ENCODE peak calls at places on chromosomes 6 and 20, in ten cellular contexts. One of them, this sample, is unnamed.

GRCh38 chr20:10733122-10733521 is 59.3 kb upstream of the JAG1 start:
- DNase-seq in neural crest cell: no peak
- DNase-seq in Calu3: no peak
- DNase-seq in colonic mucosa: no peak
- DNase-seq in H9: no peak
- DNase-seq in endothelial cell of umbilical vein: no peak
- DNase-seq in fibroblast of pulmonary artery: no peak
- DNase-seq in endothelial cell: no peak
- DNase-seq in endodermal cell: no peak
- DNase-seq in A549: no peak
- DNase-seq in this sample: peak; percentile 45

GRCh38 chr6:53894086-53894485 is 99.3 kb downstream of the LRRC1 start:
- DNase-seq in neural crest cell: no peak
- DNase-seq in Calu3: peak; percentile 27
- DNase-seq in colonic mucosa: no peak
- DNase-seq in H9: no peak
- DNase-seq in endothelial cell of umbilical vein: no peak
- DNase-seq in fibroblast of pulmonary artery: peak; percentile 14
- DNase-seq in endothelial cell: no peak
- DNase-seq in endodermal cell: no peak
- DNase-seq in A549: no peak
- DNase-seq in this sample: peak; percentile 20

GRCh38 chr6:151475653-151476523 is 17.9 kb upstream of the CCDC170 start:
- DNase-seq in neural crest cell: peak; percentile 43
- DNase-seq in Calu3: peak; percentile 32
- DNase-seq in colonic mucosa: peak; percentile 52
- DNase-seq in H9: peak; percentile 76
- DNase-seq in endothelial cell of umbilical vein: peak; percentile 50
- DNase-seq in fibroblast of pulmonary artery: peak; percentile 69
- DNase-seq in endothelial cell: peak; percentile 31
- DNase-seq in endodermal cell: peak; percentile 72
- DNase-seq in A549: peak; percentile 41
- DNase-seq in this sample: no peak

GRCh38 chr20:37266940-37267683 is 5.5 kb upstream of the GHRH start:
- DNase-seq in neural crest cell: no peak
- DNase-seq in Calu3: no peak
- DNase-seq in colonic mucosa: no peak
- DNase-seq in H9: no peak
- DNase-seq in endothelial cell of umbilical vein: no peak
- DNase-seq in fibroblast of pulmonary artery: no peak
- DNase-seq in endothelial cell: no peak
- DNase-seq in endodermal cell: no peak
- DNase-seq in A549: no peak
- DNase-seq in this sample: no peak

GRCh38 chr20:10307359-10307735 is 88.7 kb downstream of the SNAP25 start:
- DNase-seq in neural crest cell: no peak
- DNase-seq in Calu3: no peak
- DNase-seq in colonic mucosa: no peak
- DNase-seq in H9: no peak
- DNase-seq in endothelial cell of umbilical vein: no peak
- DNase-seq in fibroblast of pulmonary artery: peak; percentile 54
- DNase-seq in endothelial cell: no peak
- DNase-seq in endodermal cell: no peak
- DNase-seq in A549: no peak
- DNase-seq in this sample: no peak

GRCh38 chr6:129131282-129131681 is 248.3 kb downstream of the LAMA2 start:
- DNase-seq in neural crest cell: no peak
- DNase-seq in Calu3: no peak
- DNase-seq in colonic mucosa: no peak
- DNase-seq in H9: no peak
- DNase-seq in endothelial cell of umbilical vein: no peak
- DNase-seq in fibroblast of pulmonary artery: peak; percentile 74
- DNase-seq in endothelial cell: no peak
- DNase-seq in endodermal cell: no peak
- DNase-seq in A549: no peak
- DNase-seq in this sample: no peak

GRCh38 chr20:39659010-39659409 is 696.9 kb downstream of the DHX35 start:
- DNase-seq in neural crest cell: no peak
- DNase-seq in Calu3: no peak
- DNase-seq in colonic mucosa: no peak
- DNase-seq in H9: no peak
- DNase-seq in endothelial cell of umbilical vein: no peak
- DNase-seq in fibroblast of pulmonary artery: no peak
- DNase-seq in endothelial cell: no peak
- DNase-seq in endodermal cell: no peak
- DNase-seq in A549: no peak
- DNase-seq in this sample: no peak

GRCh38 chr6:66054967-66055366 is 347.9 kb upstream of the EYS start:
- DNase-seq in neural crest cell: no peak
- DNase-seq in Calu3: no peak
- DNase-seq in colonic mucosa: no peak
- DNase-seq in H9: no peak
- DNase-seq in endothelial cell of umbilical vein: no peak
- DNase-seq in fibroblast of pulmonary artery: no peak
- DNase-seq in endothelial cell: no peak
- DNase-seq in endodermal cell: no peak
- DNase-seq in A549: no peak
- DNase-seq in this sample: no peak

GRCh38 chr6:108627692-108628565 is 67.2 kb downstream of the FOXO3 start:
- DNase-seq in neural crest cell: no peak
- DNase-seq in Calu3: no peak
- DNase-seq in colonic mucosa: no peak
- DNase-seq in H9: no peak
- DNase-seq in endothelial cell of umbilical vein: no peak
- DNase-seq in fibroblast of pulmonary artery: peak; percentile 44
- DNase-seq in endothelial cell: no peak
- DNase-seq in endodermal cell: no peak
- DNase-seq in A549: no peak
- DNase-seq in this sample: no peak

GRCh38 chr6:158376650-158377081 is 64.4 kb downstream of the TULP4 start:
- DNase-seq in neural crest cell: no peak
- DNase-seq in Calu3: no peak
- DNase-seq in colonic mucosa: no peak
- DNase-seq in H9: no peak
- DNase-seq in endothelial cell of umbilical vein: no peak
- DNase-seq in fibroblast of pulmonary artery: peak; percentile 10
- DNase-seq in endothelial cell: no peak
- DNase-seq in endodermal cell: no peak
- DNase-seq in A549: no peak
- DNase-seq in this sample: peak; percentile 49

GRCh38 chr6:32177182-32177787 is 920 bp upstream of the RNF5 start:
- DNase-seq in neural crest cell: no peak
- DNase-seq in Calu3: peak; percentile 65
- DNase-seq in colonic mucosa: peak; percentile 59
- DNase-seq in H9: peak; percentile 69
- DNase-seq in endothelial cell of umbilical vein: no peak
- DNase-seq in fibroblast of pulmonary artery: no peak
- DNase-seq in endothelial cell: no peak
- DNase-seq in endodermal cell: peak; percentile 82
- DNase-seq in A549: no peak
- DNase-seq in this sample: no peak

GRCh38 chr20:24747015-24747712 is 201.9 kb upstream of the CST7 start:
- DNase-seq in neural crest cell: no peak
- DNase-seq in Calu3: no peak
- DNase-seq in colonic mucosa: no peak
- DNase-seq in H9: peak; percentile 24
- DNase-seq in endothelial cell of umbilical vein: no peak
- DNase-seq in fibroblast of pulmonary artery: no peak
- DNase-seq in endothelial cell: no peak
- DNase-seq in endodermal cell: peak; percentile 31
- DNase-seq in A549: no peak
- DNase-seq in this sample: no peak

GRCh38 chr6:118249680-118250079 is 298.4 kb upstream of the PLN start:
- DNase-seq in neural crest cell: no peak
- DNase-seq in Calu3: no peak
- DNase-seq in colonic mucosa: no peak
- DNase-seq in H9: no peak
- DNase-seq in endothelial cell of umbilical vein: peak; percentile 18
- DNase-seq in fibroblast of pulmonary artery: no peak
- DNase-seq in endothelial cell: no peak
- DNase-seq in endodermal cell: no peak
- DNase-seq in A549: no peak
- DNase-seq in this sample: no peak

GRCh38 chr6:153130515-153131036 is 506 bp downstream of the RGS17 start:
- DNase-seq in neural crest cell: no peak
- DNase-seq in Calu3: no peak
- DNase-seq in colonic mucosa: no peak
- DNase-seq in H9: no peak
- DNase-seq in endothelial cell of umbilical vein: no peak
- DNase-seq in fibroblast of pulmonary artery: no peak
- DNase-seq in endothelial cell: peak; percentile 57
- DNase-seq in endodermal cell: peak; percentile 75
- DNase-seq in A549: no peak
- DNase-seq in this sample: peak; percentile 17

GRCh38 chr6:97198181-97198580 is 84.8 kb downstream of the MMS22L start:
- DNase-seq in neural crest cell: no peak
- DNase-seq in Calu3: no peak
- DNase-seq in colonic mucosa: no peak
- DNase-seq in H9: no peak
- DNase-seq in endothelial cell of umbilical vein: no peak
- DNase-seq in fibroblast of pulmonary artery: peak; percentile 55
- DNase-seq in endothelial cell: no peak
- DNase-seq in endodermal cell: no peak
- DNase-seq in A549: no peak
- DNase-seq in this sample: no peak

GRCh38 chr6:15253107-15254073 is 7.5 kb downstream of the JARID2 start:
- DNase-seq in neural crest cell: no peak
- DNase-seq in Calu3: no peak
- DNase-seq in colonic mucosa: no peak
- DNase-seq in H9: no peak
- DNase-seq in endothelial cell of umbilical vein: no peak
- DNase-seq in fibroblast of pulmonary artery: no peak
- DNase-seq in endothelial cell: no peak
- DNase-seq in endodermal cell: no peak
- DNase-seq in A549: no peak
- DNase-seq in this sample: no peak

GRCh38 chr6:28791002-28791383 is 132.8 kb downstream of the TRIM27 start:
- DNase-seq in neural crest cell: no peak
- DNase-seq in Calu3: no peak
- DNase-seq in colonic mucosa: no peak
- DNase-seq in H9: no peak
- DNase-seq in endothelial cell of umbilical vein: no peak
- DNase-seq in fibroblast of pulmonary artery: no peak
- DNase-seq in endothelial cell: no peak
- DNase-seq in endodermal cell: peak; percentile 12
- DNase-seq in A549: no peak
- DNase-seq in this sample: no peak

GRCh38 chr6:90478789-90479602 is 107.9 kb downstream of the MAP3K7 start:
- DNase-seq in neural crest cell: peak; percentile 91
- DNase-seq in Calu3: peak; percentile 89
- DNase-seq in colonic mucosa: peak; percentile 83
- DNase-seq in H9: peak; percentile 90
- DNase-seq in endothelial cell of umbilical vein: peak; percentile 89
- DNase-seq in fibroblast of pulmonary artery: peak; percentile 96
- DNase-seq in endothelial cell: peak; percentile 90
- DNase-seq in endodermal cell: peak; percentile 95
- DNase-seq in A549: peak; percentile 87
- DNase-seq in this sample: peak; percentile 96

GRCh38 chr20:13878600-13878999 is 93.8 kb downstream of the NDUFAF5 start:
- DNase-seq in neural crest cell: no peak
- DNase-seq in Calu3: no peak
- DNase-seq in colonic mucosa: no peak
- DNase-seq in H9: no peak
- DNase-seq in endothelial cell of umbilical vein: no peak
- DNase-seq in fibroblast of pulmonary artery: no peak
- DNase-seq in endothelial cell: no peak
- DNase-seq in endodermal cell: no peak
- DNase-seq in A549: no peak
- DNase-seq in this sample: no peak
- TF ChIP-seq CTCF in neural crest cell: no peak
- TF ChIP-seq CTCF in Calu3: no peak
- TF ChIP-seq CTCF in colonic mucosa: no peak
- TF ChIP-seq CTCF in H9: no peak
- TF ChIP-seq CTCF in endothelial cell of umbilical vein: no peak
- TF ChIP-seq CTCF in fibroblast of pulmonary artery: no peak
- TF ChIP-seq CTCF in endothelial cell: no peak
- TF ChIP-seq CTCF in endodermal cell: no peak
- TF ChIP-seq CTCF in A549: no peak
- TF ChIP-seq CTCF in this sample: no peak

DNA sequence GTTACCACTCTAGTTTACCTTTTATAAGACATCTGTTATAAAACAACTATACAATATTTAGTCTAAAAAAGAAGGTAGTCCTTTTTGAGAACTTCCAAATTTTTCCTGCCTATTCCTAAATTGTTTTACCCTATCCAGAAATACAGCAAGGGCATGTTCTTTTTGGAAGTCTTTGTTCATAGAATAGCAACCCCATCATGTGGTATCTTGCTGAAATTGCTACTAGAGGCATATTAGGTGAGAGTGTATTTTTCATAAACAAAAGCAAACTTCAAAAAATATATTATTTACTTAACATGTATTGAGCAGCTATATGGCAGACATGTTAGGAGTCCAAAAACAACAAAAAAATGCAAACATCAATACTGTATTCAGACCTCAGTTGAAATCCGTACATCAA is 371.8 kb upstream of the NRSN1 start:
- DNase-seq in neural crest cell: no peak
- DNase-seq in Calu3: no peak
- DNase-seq in colonic mucosa: no peak
- DNase-seq in H9: no peak
- DNase-seq in endothelial cell of umbilical vein: no peak
- DNase-seq in fibroblast of pulmonary artery: no peak
- DNase-seq in endothelial cell: no peak
- DNase-seq in endodermal cell: no peak
- DNase-seq in A549: no peak
- DNase-seq in this sample: no peak
- TF ChIP-seq CTCF in neural crest cell: peak; percentile 46
- TF ChIP-seq CTCF in Calu3: no peak
- TF ChIP-seq CTCF in colonic mucosa: no peak
- TF ChIP-seq CTCF in H9: peak; percentile 32
- TF ChIP-seq CTCF in endothelial cell of umbilical vein: no peak
- TF ChIP-seq CTCF in fibroblast of pulmonary artery: no peak
- TF ChIP-seq CTCF in endothelial cell: no peak
- TF ChIP-seq CTCF in endodermal cell: peak; percentile 43
- TF ChIP-seq CTCF in A549: no peak
- TF ChIP-seq CTCF in this sample: no peak

DNA sequence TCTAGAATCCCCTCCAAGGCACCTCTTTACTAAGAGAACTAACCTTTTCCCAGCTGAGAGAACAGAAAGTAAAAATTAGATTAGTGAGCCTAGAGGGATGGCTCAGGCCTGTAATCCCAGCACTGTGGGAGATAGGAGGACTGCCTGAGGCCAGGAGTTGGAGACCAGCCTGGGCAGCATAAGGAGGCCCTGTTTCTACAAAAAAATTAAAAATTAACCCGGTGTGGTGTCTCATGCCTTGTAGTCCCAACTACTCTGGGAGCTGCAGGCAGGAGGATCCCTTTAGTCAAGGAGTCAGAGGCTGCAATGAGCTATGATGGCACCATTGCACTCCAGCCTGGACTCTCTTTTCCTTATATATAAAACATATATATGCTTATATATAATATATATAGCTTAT is 5.5 kb upstream of the OOEP start:
- DNase-seq in neural crest cell: no peak
- DNase-seq in Calu3: no peak
- DNase-seq in colonic mucosa: no peak
- DNase-seq in H9: no peak
- DNase-seq in endothelial cell of umbilical vein: no peak
- DNase-seq in fibroblast of pulmonary artery: no peak
- DNase-seq in endothelial cell: no peak
- DNase-seq in endodermal cell: no peak
- DNase-seq in A549: peak; percentile 26
- DNase-seq in this sample: no peak
- TF ChIP-seq CTCF in neural crest cell: no peak
- TF ChIP-seq CTCF in Calu3: no peak
- TF ChIP-seq CTCF in colonic mucosa: no peak
- TF ChIP-seq CTCF in H9: no peak
- TF ChIP-seq CTCF in endothelial cell of umbilical vein: no peak
- TF ChIP-seq CTCF in fibroblast of pulmonary artery: no peak
- TF ChIP-seq CTCF in endothelial cell: no peak
- TF ChIP-seq CTCF in endodermal cell: no peak
- TF ChIP-seq CTCF in A549: no peak
- TF ChIP-seq CTCF in this sample: no peak

GRCh38 chr6:12767016-12767415 is 50.4 kb downstream of the PHACTR1 start:
- DNase-seq in neural crest cell: no peak
- DNase-seq in Calu3: no peak
- DNase-seq in colonic mucosa: no peak
- DNase-seq in H9: no peak
- DNase-seq in endothelial cell of umbilical vein: no peak
- DNase-seq in fibroblast of pulmonary artery: no peak
- DNase-seq in endothelial cell: no peak
- DNase-seq in endodermal cell: no peak
- DNase-seq in A549: no peak
- DNase-seq in this sample: no peak
- TF ChIP-seq CTCF in neural crest cell: no peak
- TF ChIP-seq CTCF in Calu3: no peak
- TF ChIP-seq CTCF in colonic mucosa: no peak
- TF ChIP-seq CTCF in H9: no peak
- TF ChIP-seq CTCF in endothelial cell of umbilical vein: no peak
- TF ChIP-seq CTCF in fibroblast of pulmonary artery: no peak
- TF ChIP-seq CTCF in endothelial cell: no peak
- TF ChIP-seq CTCF in endodermal cell: no peak
- TF ChIP-seq CTCF in A549: no peak
- TF ChIP-seq CTCF in this sample: no peak